ENCODE peak calls at places on chromosomes 6 and 20, in four cellular contexts. One of them, this sample, is unnamed.

GRCh38 chr20:24761220-24762065 is 187.6 kb upstream of the CST7 start:
- DNase-seq in stimulated activated CD8-positive, alpha-beta memory T cell treated with anti-CD3 and anti-CD28 coated beads, Interleukin-4, amount 100 ng/mL, for 24 hours: no peak
- DNase-seq in AG09309: no peak
- DNase-seq in activated CD4-positive, CD25-positive, alpha-beta regulatory T cell treated with anti-CD3 and anti-CD28 coated beads, Interleukin-2, amount 50 U/mL, for 72 hours: no peak
- DNase-seq in this sample: no peak

GRCh38 chr6:4128748-4129147 is 6.6 kb downstream of the ECI2 start:
- DNase-seq in stimulated activated CD8-positive, alpha-beta memory T cell treated with anti-CD3 and anti-CD28 coated beads, Interleukin-4, amount 100 ng/mL, for 24 hours: no peak
- DNase-seq in AG09309: no peak
- DNase-seq in activated CD4-positive, CD25-positive, alpha-beta regulatory T cell treated with anti-CD3 and anti-CD28 coated beads, Interleukin-2, amount 50 U/mL, for 72 hours: no peak
- DNase-seq in this sample: no peak

GRCh38 chr6:39280247-39280731 is 33.9 kb downstream of the KCNK17 start:
- DNase-seq in stimulated activated CD8-positive, alpha-beta memory T cell treated with anti-CD3 and anti-CD28 coated beads, Interleukin-4, amount 100 ng/mL, for 24 hours: no peak
- DNase-seq in AG09309: no peak
- DNase-seq in activated CD4-positive, CD25-positive, alpha-beta regulatory T cell treated with anti-CD3 and anti-CD28 coated beads, Interleukin-2, amount 50 U/mL, for 72 hours: no peak
- DNase-seq in this sample: no peak

GRCh38 chr6:169020821-169021220 is 232.8 kb downstream of the THBS2 start:
- DNase-seq in stimulated activated CD8-positive, alpha-beta memory T cell treated with anti-CD3 and anti-CD28 coated beads, Interleukin-4, amount 100 ng/mL, for 24 hours: no peak
- DNase-seq in AG09309: no peak
- DNase-seq in activated CD4-positive, CD25-positive, alpha-beta regulatory T cell treated with anti-CD3 and anti-CD28 coated beads, Interleukin-2, amount 50 U/mL, for 72 hours: no peak
- DNase-seq in this sample: no peak

GRCh38 chr20:53349730-53350129 is 243.9 kb downstream of the ZNF217 start:
- DNase-seq in stimulated activated CD8-positive, alpha-beta memory T cell treated with anti-CD3 and anti-CD28 coated beads, Interleukin-4, amount 100 ng/mL, for 24 hours: no peak
- DNase-seq in AG09309: no peak
- DNase-seq in activated CD4-positive, CD25-positive, alpha-beta regulatory T cell treated with anti-CD3 and anti-CD28 coated beads, Interleukin-2, amount 50 U/mL, for 72 hours: no peak
- DNase-seq in this sample: no peak

GRCh38 chr6:156662025-156662445 is 115.1 kb upstream of the ARID1B start:
- DNase-seq in stimulated activated CD8-positive, alpha-beta memory T cell treated with anti-CD3 and anti-CD28 coated beads, Interleukin-4, amount 100 ng/mL, for 24 hours: no peak
- DNase-seq in AG09309: peak
- DNase-seq in activated CD4-positive, CD25-positive, alpha-beta regulatory T cell treated with anti-CD3 and anti-CD28 coated beads, Interleukin-2, amount 50 U/mL, for 72 hours: no peak
- DNase-seq in this sample: no peak

GRCh38 chr20:39066464-39066863 is 104.3 kb downstream of the DHX35 start:
- DNase-seq in stimulated activated CD8-positive, alpha-beta memory T cell treated with anti-CD3 and anti-CD28 coated beads, Interleukin-4, amount 100 ng/mL, for 24 hours: no peak
- DNase-seq in AG09309: no peak
- DNase-seq in activated CD4-positive, CD25-positive, alpha-beta regulatory T cell treated with anti-CD3 and anti-CD28 coated beads, Interleukin-2, amount 50 U/mL, for 72 hours: no peak
- DNase-seq in this sample: no peak

GRCh38 chr20:38217791-38218565 is 42.6 kb downstream of the KIAA1755 start:
- DNase-seq in stimulated activated CD8-positive, alpha-beta memory T cell treated with anti-CD3 and anti-CD28 coated beads, Interleukin-4, amount 100 ng/mL, for 24 hours: no peak
- DNase-seq in AG09309: peak
- DNase-seq in activated CD4-positive, CD25-positive, alpha-beta regulatory T cell treated with anti-CD3 and anti-CD28 coated beads, Interleukin-2, amount 50 U/mL, for 72 hours: no peak
- DNase-seq in this sample: peak

GRCh38 chr20:59173938-59174496 is 10.4 kb downstream of the ZNF831 start:
- DNase-seq in stimulated activated CD8-positive, alpha-beta memory T cell treated with anti-CD3 and anti-CD28 coated beads, Interleukin-4, amount 100 ng/mL, for 24 hours: no peak
- DNase-seq in AG09309: no peak
- DNase-seq in activated CD4-positive, CD25-positive, alpha-beta regulatory T cell treated with anti-CD3 and anti-CD28 coated beads, Interleukin-2, amount 50 U/mL, for 72 hours: no peak
- DNase-seq in this sample: no peak

GRCh38 chr20:49372095-49372734 is 94.4 kb upstream of the ZNFX1 start:
- DNase-seq in stimulated activated CD8-positive, alpha-beta memory T cell treated with anti-CD3 and anti-CD28 coated beads, Interleukin-4, amount 100 ng/mL, for 24 hours: no peak
- DNase-seq in AG09309: no peak
- DNase-seq in activated CD4-positive, CD25-positive, alpha-beta regulatory T cell treated with anti-CD3 and anti-CD28 coated beads, Interleukin-2, amount 50 U/mL, for 72 hours: no peak
- DNase-seq in this sample: no peak

GRCh38 chr20:32539063-32539816 is 45.9 kb downstream of the NOL4L start:
- DNase-seq in stimulated activated CD8-positive, alpha-beta memory T cell treated with anti-CD3 and anti-CD28 coated beads, Interleukin-4, amount 100 ng/mL, for 24 hours: no peak
- DNase-seq in AG09309: no peak
- DNase-seq in activated CD4-positive, CD25-positive, alpha-beta regulatory T cell treated with anti-CD3 and anti-CD28 coated beads, Interleukin-2, amount 50 U/mL, for 72 hours: no peak
- DNase-seq in this sample: no peak

This sample was measured in HS-5.